ENCODE peak calls at places on chromosomes 11 and 22, in four cellular contexts. H, A, M and E are unnamed samples.

GRCh38 chr11:79896258-79896657 is 455.4 kb upstream of the TENM4 start:
- DNase-seq in M (no peak), A (no peak), H (no peak), E (no peak)

GRCh38 chr11:127950162-127950561 is 637.2 kb downstream of the ETS1 start:
- DNase-seq in H (no peak), A (no peak), M (no peak), E (no peak)

GRCh38 chr11:83088965-83089364 is 17.3 kb upstream of the RAB30 start:
- DNase-seq in M (no peak), A (peak; percentile 16), H (no peak), E (peak; percentile 19)

GRCh38 chr11:9002920-9003572 is 755 bp downstream of the NRIP3 start:
- DNase-seq in M (no peak), A (no peak), H (no peak), E (peak; percentile 32)

GRCh38 chr11:62710001-62710345 is 2.5 kb downstream of the GNG3 start:
- DNase-seq in H (no peak), A (no peak), M (no peak), E (no peak)

GRCh38 chr22:46516638-46517037 is 20.8 kb downstream of the CELSR1 start:
- DNase-seq in H (no peak), M (no peak), A (no peak), E (no peak)

GRCh38 chr11:3642071-3642951 is 519 bp upstream of the ART5 start:
- DNase-seq in A (peak; percentile 81), H (peak; percentile 88), M (no peak), E (peak; percentile 98)

GRCh38 chr11:118980191-118980881 is 8.8 kb downstream of the FOXR1 start:
- DNase-seq in H (no peak), A (no peak), M (no peak), E (peak; percentile 92)

GRCh38 chr11:101430236-101430635 is 153.6 kb downstream of the TRPC6 start:
- DNase-seq in A (no peak), M (no peak), H (no peak), E (no peak)

GRCh38 chr11:122198291-122198983 is 82.4 kb upstream of the BLID start:
- DNase-seq in M (no peak), A (no peak), H (no peak), E (no peak)

GRCh38 chr11:44226945-44227344 is 83.0 kb downstream of the ALX4 start:
- DNase-seq in M (no peak), A (no peak), H (no peak), E (no peak)

GRCh38 chr11:104096900-104097299 is 60.5 kb downstream of the DDI1 start:
- DNase-seq in A (no peak), M (no peak), H (no peak), E (no peak)

GRCh38 chr11:102309621-102310541 is 7.4 kb upstream of the BIRC3 start:
- DNase-seq in H (peak; percentile 17), M (no peak), A (peak; percentile 18), E (peak; percentile 37)

GRCh38 chr22:48104102-48104738 is 1341.8 kb downstream of the TBC1D22A start:
- DNase-seq in A (no peak), H (no peak), M (no peak), E (no peak)

GRCh38 chr11:100808904-100809491 is 121.9 kb downstream of the ARHGAP42 start:
- DNase-seq in H (no peak), M (no peak), A (no peak), E (peak; percentile 56)

GRCh38 chr22:41254230-41254629 is 13.5 kb upstream of the CHADL start:
- DNase-seq in A (no peak), H (no peak), M (no peak), E (no peak)

GRCh38 chr11:120031612-120032600 is 106.0 kb downstream of the TRIM29 start:
- DNase-seq in M (no peak), A (no peak), H (no peak), E (no peak)

GRCh38 chr11:70399681-70400112 is 1.4 kb downstream of the CTTN start:
- DNase-seq in H (no peak), M (no peak), A (peak; percentile 78), E (peak; percentile 58)
- TF ChIP-seq KDM1A in H (no peak), M (no peak), A (no peak), E (no peak)

DNA sequence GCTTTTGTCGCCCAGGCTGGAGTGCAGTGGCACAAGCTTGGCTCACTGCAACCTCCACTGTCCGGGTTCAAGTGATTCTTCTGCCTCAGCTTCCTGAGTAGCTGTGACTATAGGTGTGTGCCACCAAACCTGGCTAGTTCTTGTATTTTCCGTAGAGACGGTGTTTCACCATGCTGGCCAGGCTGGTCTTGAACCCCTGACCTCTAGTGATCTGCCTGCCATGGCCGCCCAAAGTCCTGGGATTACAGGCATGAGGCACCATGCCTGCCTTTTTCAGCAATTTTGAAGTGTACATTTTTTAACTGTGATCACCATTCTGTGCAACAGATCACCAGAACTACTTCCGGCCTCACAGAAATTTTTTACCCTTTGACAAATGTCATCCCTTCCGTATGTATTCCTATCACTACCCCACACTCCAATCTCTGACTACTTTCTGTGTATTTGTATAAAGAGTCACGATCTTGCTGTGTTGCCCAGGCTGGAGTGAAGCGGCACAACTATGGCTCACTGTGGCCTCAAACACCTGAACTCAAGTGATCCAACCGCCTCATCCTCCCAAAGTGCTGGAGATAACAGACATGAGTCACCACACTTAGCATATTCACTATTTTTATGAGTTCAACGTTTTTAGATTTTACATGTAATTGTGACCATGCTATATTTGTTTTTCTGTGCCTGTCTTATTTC is 44.0 kb downstream of the XKR3 start:
- DNase-seq in H (no peak), A (no peak), M (no peak), E (no peak)
- TF ChIP-seq ZNF274 in H (no peak), A (no peak), M (no peak), E (peak; percentile 38)

GRCh38 chr11:95095858-95096587 is 6.4 kb downstream of the ENDOD1 start:
- DNase-seq in M (peak; percentile 88), A (no peak), H (no peak), E (no peak)
- TF ChIP-seq KDM1A in M (no peak), A (no peak), H (no peak), E (no peak)

GRCh38 chr11:61699737-61700160 is 19.6 kb downstream of the DAGLA start:
- DNase-seq in A (no peak), M (no peak), H (no peak), E (no peak)

GRCh38 chr11:61700221-61700620 is 20.0 kb downstream of the DAGLA start:
- DNase-seq in H (no peak), M (no peak), A (peak; percentile 46), E (peak; percentile 59)

GRCh38 chr11:61702701-61703312 is 22.6 kb downstream of the DAGLA start:
- DNase-seq in A (no peak), M (no peak), H (no peak), E (no peak)

GRCh38 chr11:61700720-61701119 is 20.5 kb downstream of the DAGLA start:
- DNase-seq in A (no peak), M (no peak), H (no peak), E (no peak)

GRCh38 chr11:61701298-61701993 is 21.3 kb downstream of the DAGLA start:
- DNase-seq in A (peak; percentile 37), M (no peak), H (no peak), E (peak; percentile 58)
- TF ChIP-seq ZNF274 in A (no peak), M (no peak), H (no peak), E (no peak)

DNA sequence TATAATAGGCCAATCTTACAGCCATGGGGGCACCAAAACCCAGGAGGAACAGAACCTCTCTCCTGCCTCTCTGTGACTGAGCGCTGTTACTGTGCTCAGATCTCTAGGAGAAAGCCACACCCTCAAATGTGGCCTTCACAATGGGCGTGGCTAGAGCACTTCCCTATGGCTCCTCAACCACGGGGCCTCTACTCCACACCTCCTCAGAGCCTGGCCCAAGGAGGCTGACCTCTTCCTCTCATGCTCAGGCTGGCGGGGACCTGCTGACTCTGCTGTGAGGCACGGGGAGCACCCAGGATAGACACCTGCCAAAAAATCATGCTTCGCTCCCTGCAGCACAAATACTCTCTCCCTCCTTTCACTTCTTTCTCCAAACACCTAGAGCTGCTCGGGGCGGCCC is 41.0 kb downstream of the C11orf58 start:
- DNase-seq in M (no peak), H (no peak), A (no peak), E (peak; percentile 80)
- TF ChIP-seq KDM1A in M (no peak), H (no peak), A (no peak), E (no peak)

GRCh38 chr11:12223771-12224536 is 113.6 kb downstream of the MICAL2 start:
- DNase-seq in A (no peak), H (no peak), M (no peak), E (no peak)
- TF ChIP-seq ZNF274 in A (no peak), H (no peak), M (no peak), E (no peak)

GRCh38 chr11:6387811-6388599 is 2.3 kb upstream of the SMPD1 start:
- DNase-seq in A (peak; percentile 51), H (no peak), M (no peak), E (no peak)
- TF ChIP-seq KDM1A in A (no peak), H (no peak), M (no peak), E (no peak)

GRCh38 chr11:68938816-68939582 is 35.3 kb downstream of the IGHMBP2 start:
- DNase-seq in H (no peak), M (no peak), A (no peak), E (no peak)
- TF ChIP-seq ZNF274 in H (no peak), M (no peak), A (no peak), E (no peak)

GRCh38 chr22:50170453-50171318 is at the start of gene PANX2:
- DNase-seq in H (no peak), A (no peak), M (no peak), E (no peak)
- TF ChIP-seq KDM1A in H (no peak), A (no peak), M (no peak), E (no peak)